ENCODE peak calls at places on chromosomes 13 and 19, in six cellular contexts. E is activated naive CD8-positive, alpha-beta T cell treated with anti-CD3 and anti-CD28 coated beads, Interleukin-2, amount 50 U/mL, for 24 hours; J is lower leg skin; O is RPMI8226; B is mucosa of gallbladder; D is GM03348. R is an unnamed sample.

GRCh38 chr13:102564564-102564963 is 32.2 kb upstream of the TPP2 start:
- DNase-seq in E (no peak), D (no peak), B (no peak), O (no peak), J (no peak), R (no peak)

GRCh38 chr19:42216653-42217521 is 590 bp downstream of the DEDD2 start:
- DNase-seq in B (no peak), J (peak; percentile 91), D (peak; percentile 78), O (peak; percentile 57), E (peak; percentile 42), R (peak; percentile 63)

GRCh38 chr19:8567522-8568172 is 9.6 kb downstream of the MYO1F start:
- DNase-seq in D (no peak), J (no peak), O (no peak), B (peak; percentile 37), E (no peak), R (no peak)

GRCh38 chr13:32988588-32989256 is 27.5 kb upstream of the KL start:
- DNase-seq in O (peak; percentile 24), J (no peak), D (no peak), E (no peak), B (no peak), R (no peak)

GRCh38 chr19:48290923-48291700 is 21.2 kb downstream of the ZNF114 start:
- DNase-seq in J (peak; percentile 96), D (peak; percentile 92), E (peak; percentile 73), O (peak; percentile 36), B (peak; percentile 67), R (peak; percentile 76)

GRCh38 chr19:15187026-15188007 is 13.5 kb downstream of the NOTCH3 start:
- DNase-seq in J (no peak), D (peak; percentile 40), O (peak; percentile 39), B (no peak), E (no peak), R (no peak)

GRCh38 chr13:75151081-75151643 is 330.8 kb downstream of the TBC1D4 start:
- DNase-seq in B (no peak), O (no peak), D (peak; percentile 24), J (no peak), E (no peak), R (no peak)

GRCh38 chr13:108176685-108177274 is 38.6 kb downstream of the LIG4 start:
- DNase-seq in D (peak; percentile 42), O (peak; percentile 43), E (peak; percentile 70), B (no peak), J (no peak), R (peak; percentile 55)

GRCh38 chr19:31938675-31939074 is 406.7 kb upstream of the ZNF507 start:
- DNase-seq in O (no peak), E (no peak), B (no peak), J (no peak), D (no peak), R (no peak)